ENCODE peak calls at places on chromosomes 16 and 17, in ten cellular contexts. One of them, this sample, is unnamed.

GRCh38 chr17:57440522-57441269 is 184.4 kb downstream of the MSI2 start:
- DNase-seq in lower leg skin: peak; percentile 55
- DNase-seq in neuronal stem cell: peak; percentile 51
- DNase-seq in activated CD4-positive, alpha-beta T cell treated with anti-CD3 and anti-CD28 coated beads for 1 hour: peak; percentile 65
- DNase-seq in hippocampal formation: peak; percentile 21
- DNase-seq in colonic mucosa: peak; percentile 59
- DNase-seq in A172: peak; percentile 74
- DNase-seq in central memory CD8-positive, alpha-beta T cell: peak; percentile 22
- DNase-seq in stimulated activated CD8-positive, alpha-beta memory T cell treated with anti-CD3 and anti-CD28 coated beads, Interleukin-4, amount 100 ng/mL, for 1 hour: peak; percentile 30
- DNase-seq in lung microvascular endothelial cell: peak; percentile 77
- DNase-seq in this sample: no peak

GRCh38 chr17:42459256-42459982 is 741 bp downstream of the ATP6V0A1 start:
- DNase-seq in lower leg skin: peak; percentile 36
- DNase-seq in neuronal stem cell: no peak
- DNase-seq in activated CD4-positive, alpha-beta T cell treated with anti-CD3 and anti-CD28 coated beads for 1 hour: no peak
- DNase-seq in hippocampal formation: peak; percentile 44
- DNase-seq in colonic mucosa: peak; percentile 70
- DNase-seq in A172: peak; percentile 74
- DNase-seq in central memory CD8-positive, alpha-beta T cell: no peak
- DNase-seq in stimulated activated CD8-positive, alpha-beta memory T cell treated with anti-CD3 and anti-CD28 coated beads, Interleukin-4, amount 100 ng/mL, for 1 hour: no peak
- DNase-seq in lung microvascular endothelial cell: peak; percentile 26
- DNase-seq in this sample: no peak

GRCh38 chr16:55506083-55506482 is 2.8 kb upstream of the LPCAT2 start:
- DNase-seq in lower leg skin: no peak
- DNase-seq in neuronal stem cell: no peak
- DNase-seq in activated CD4-positive, alpha-beta T cell treated with anti-CD3 and anti-CD28 coated beads for 1 hour: no peak
- DNase-seq in hippocampal formation: no peak
- DNase-seq in colonic mucosa: peak; percentile 58
- DNase-seq in A172: no peak
- DNase-seq in central memory CD8-positive, alpha-beta T cell: no peak
- DNase-seq in stimulated activated CD8-positive, alpha-beta memory T cell treated with anti-CD3 and anti-CD28 coated beads, Interleukin-4, amount 100 ng/mL, for 1 hour: no peak
- DNase-seq in lung microvascular endothelial cell: no peak
- DNase-seq in this sample: no peak

GRCh38 chr17:18319604-18320256 is 4.6 kb downstream of the SMCR8 start:
- DNase-seq in lower leg skin: no peak
- DNase-seq in neuronal stem cell: no peak
- DNase-seq in activated CD4-positive, alpha-beta T cell treated with anti-CD3 and anti-CD28 coated beads for 1 hour: no peak
- DNase-seq in hippocampal formation: no peak
- DNase-seq in colonic mucosa: no peak
- DNase-seq in A172: peak; percentile 28
- DNase-seq in central memory CD8-positive, alpha-beta T cell: no peak
- DNase-seq in stimulated activated CD8-positive, alpha-beta memory T cell treated with anti-CD3 and anti-CD28 coated beads, Interleukin-4, amount 100 ng/mL, for 1 hour: no peak
- DNase-seq in lung microvascular endothelial cell: peak; percentile 81
- DNase-seq in this sample: no peak

GRCh38 chr17:45394001-45394912 is 38.4 kb downstream of the ARHGAP27 start:
- DNase-seq in lower leg skin: no peak
- DNase-seq in neuronal stem cell: no peak
- DNase-seq in activated CD4-positive, alpha-beta T cell treated with anti-CD3 and anti-CD28 coated beads for 1 hour: no peak
- DNase-seq in hippocampal formation: no peak
- DNase-seq in colonic mucosa: no peak
- DNase-seq in A172: no peak
- DNase-seq in central memory CD8-positive, alpha-beta T cell: no peak
- DNase-seq in stimulated activated CD8-positive, alpha-beta memory T cell treated with anti-CD3 and anti-CD28 coated beads, Interleukin-4, amount 100 ng/mL, for 1 hour: no peak
- DNase-seq in lung microvascular endothelial cell: no peak
- DNase-seq in this sample: no peak

GRCh38 chr16:25158401-25158800 is 46.9 kb downstream of the LCMT1 start:
- DNase-seq in lower leg skin: no peak
- DNase-seq in neuronal stem cell: no peak
- DNase-seq in activated CD4-positive, alpha-beta T cell treated with anti-CD3 and anti-CD28 coated beads for 1 hour: no peak
- DNase-seq in hippocampal formation: no peak
- DNase-seq in colonic mucosa: no peak
- DNase-seq in A172: no peak
- DNase-seq in central memory CD8-positive, alpha-beta T cell: no peak
- DNase-seq in stimulated activated CD8-positive, alpha-beta memory T cell treated with anti-CD3 and anti-CD28 coated beads, Interleukin-4, amount 100 ng/mL, for 1 hour: no peak
- DNase-seq in lung microvascular endothelial cell: no peak
- DNase-seq in this sample: no peak

GRCh38 chr17:83155128-83156081 is 76.0 kb downstream of the METRNL start:
- DNase-seq in lower leg skin: peak; percentile 78
- DNase-seq in neuronal stem cell: no peak
- DNase-seq in activated CD4-positive, alpha-beta T cell treated with anti-CD3 and anti-CD28 coated beads for 1 hour: no peak
- DNase-seq in hippocampal formation: no peak
- DNase-seq in colonic mucosa: no peak
- DNase-seq in A172: peak; percentile 73
- DNase-seq in central memory CD8-positive, alpha-beta T cell: peak; percentile 8
- DNase-seq in stimulated activated CD8-positive, alpha-beta memory T cell treated with anti-CD3 and anti-CD28 coated beads, Interleukin-4, amount 100 ng/mL, for 1 hour: no peak
- DNase-seq in lung microvascular endothelial cell: peak; percentile 88
- DNase-seq in this sample: no peak

GRCh38 chr16:4071686-4072561 is 44.3 kb downstream of the ADCY9 start:
- DNase-seq in lower leg skin: no peak
- DNase-seq in neuronal stem cell: no peak
- DNase-seq in activated CD4-positive, alpha-beta T cell treated with anti-CD3 and anti-CD28 coated beads for 1 hour: no peak
- DNase-seq in hippocampal formation: no peak
- DNase-seq in colonic mucosa: no peak
- DNase-seq in A172: no peak
- DNase-seq in central memory CD8-positive, alpha-beta T cell: no peak
- DNase-seq in stimulated activated CD8-positive, alpha-beta memory T cell treated with anti-CD3 and anti-CD28 coated beads, Interleukin-4, amount 100 ng/mL, for 1 hour: no peak
- DNase-seq in lung microvascular endothelial cell: no peak
- DNase-seq in this sample: no peak

GRCh38 chr17:74957935-74958549 is 14.5 kb downstream of the HID1 start:
- DNase-seq in lower leg skin: peak; percentile 52
- DNase-seq in neuronal stem cell: peak; percentile 69
- DNase-seq in activated CD4-positive, alpha-beta T cell treated with anti-CD3 and anti-CD28 coated beads for 1 hour: peak; percentile 64
- DNase-seq in hippocampal formation: peak; percentile 37
- DNase-seq in colonic mucosa: peak; percentile 81
- DNase-seq in A172: peak; percentile 41
- DNase-seq in central memory CD8-positive, alpha-beta T cell: peak; percentile 64
- DNase-seq in stimulated activated CD8-positive, alpha-beta memory T cell treated with anti-CD3 and anti-CD28 coated beads, Interleukin-4, amount 100 ng/mL, for 1 hour: peak; percentile 60
- DNase-seq in lung microvascular endothelial cell: peak; percentile 75
- DNase-seq in this sample: peak; percentile 80

GRCh38 chr16:15682105-15682570 is 32.1 kb downstream of the NDE1 start:
- DNase-seq in lower leg skin: peak; percentile 54
- DNase-seq in neuronal stem cell: peak; percentile 11
- DNase-seq in activated CD4-positive, alpha-beta T cell treated with anti-CD3 and anti-CD28 coated beads for 1 hour: no peak
- DNase-seq in hippocampal formation: no peak
- DNase-seq in colonic mucosa: no peak
- DNase-seq in A172: peak; percentile 82
- DNase-seq in central memory CD8-positive, alpha-beta T cell: no peak
- DNase-seq in stimulated activated CD8-positive, alpha-beta memory T cell treated with anti-CD3 and anti-CD28 coated beads, Interleukin-4, amount 100 ng/mL, for 1 hour: no peak
- DNase-seq in lung microvascular endothelial cell: peak; percentile 82
- DNase-seq in this sample: no peak

GRCh38 chr17:80395402-80396151 is 19.4 kb upstream of the ENDOV start:
- DNase-seq in lower leg skin: no peak
- DNase-seq in neuronal stem cell: no peak
- DNase-seq in activated CD4-positive, alpha-beta T cell treated with anti-CD3 and anti-CD28 coated beads for 1 hour: no peak
- DNase-seq in hippocampal formation: no peak
- DNase-seq in colonic mucosa: no peak
- DNase-seq in A172: no peak
- DNase-seq in central memory CD8-positive, alpha-beta T cell: no peak
- DNase-seq in stimulated activated CD8-positive, alpha-beta memory T cell treated with anti-CD3 and anti-CD28 coated beads, Interleukin-4, amount 100 ng/mL, for 1 hour: no peak
- DNase-seq in lung microvascular endothelial cell: peak; percentile 31
- DNase-seq in this sample: no peak

GRCh38 chr16:30183961-30184429 is 593 bp downstream of the CORO1A start:
- DNase-seq in lower leg skin: no peak
- DNase-seq in neuronal stem cell: no peak
- DNase-seq in activated CD4-positive, alpha-beta T cell treated with anti-CD3 and anti-CD28 coated beads for 1 hour: peak; percentile 62
- DNase-seq in hippocampal formation: no peak
- DNase-seq in colonic mucosa: peak; percentile 44
- DNase-seq in A172: no peak
- DNase-seq in central memory CD8-positive, alpha-beta T cell: peak; percentile 84
- DNase-seq in stimulated activated CD8-positive, alpha-beta memory T cell treated with anti-CD3 and anti-CD28 coated beads, Interleukin-4, amount 100 ng/mL, for 1 hour: peak; percentile 44
- DNase-seq in lung microvascular endothelial cell: no peak
- DNase-seq in this sample: peak; percentile 70

GRCh38 chr17:17326275-17326875 is 23.2 kb downstream of the NT5M start:
- DNase-seq in lower leg skin: no peak
- DNase-seq in neuronal stem cell: no peak
- DNase-seq in activated CD4-positive, alpha-beta T cell treated with anti-CD3 and anti-CD28 coated beads for 1 hour: no peak
- DNase-seq in hippocampal formation: no peak
- DNase-seq in colonic mucosa: no peak
- DNase-seq in A172: no peak
- DNase-seq in central memory CD8-positive, alpha-beta T cell: no peak
- DNase-seq in stimulated activated CD8-positive, alpha-beta memory T cell treated with anti-CD3 and anti-CD28 coated beads, Interleukin-4, amount 100 ng/mL, for 1 hour: no peak
- DNase-seq in lung microvascular endothelial cell: no peak
- DNase-seq in this sample: no peak

GRCh38 chr16:89358030-89359005 is 132.0 kb downstream of the ANKRD11 start:
- DNase-seq in lower leg skin: no peak
- DNase-seq in neuronal stem cell: no peak
- DNase-seq in activated CD4-positive, alpha-beta T cell treated with anti-CD3 and anti-CD28 coated beads for 1 hour: no peak
- DNase-seq in hippocampal formation: no peak
- DNase-seq in colonic mucosa: no peak
- DNase-seq in A172: no peak
- DNase-seq in central memory CD8-positive, alpha-beta T cell: peak; percentile 62
- DNase-seq in stimulated activated CD8-positive, alpha-beta memory T cell treated with anti-CD3 and anti-CD28 coated beads, Interleukin-4, amount 100 ng/mL, for 1 hour: no peak
- DNase-seq in lung microvascular endothelial cell: no peak
- DNase-seq in this sample: no peak

GRCh38 chr17:34721326-34721725 is 141.9 kb downstream of the TMEM132E start:
- DNase-seq in lower leg skin: no peak
- DNase-seq in neuronal stem cell: no peak
- DNase-seq in activated CD4-positive, alpha-beta T cell treated with anti-CD3 and anti-CD28 coated beads for 1 hour: no peak
- DNase-seq in hippocampal formation: no peak
- DNase-seq in colonic mucosa: no peak
- DNase-seq in A172: peak; percentile 85
- DNase-seq in central memory CD8-positive, alpha-beta T cell: no peak
- DNase-seq in stimulated activated CD8-positive, alpha-beta memory T cell treated with anti-CD3 and anti-CD28 coated beads, Interleukin-4, amount 100 ng/mL, for 1 hour: no peak
- DNase-seq in lung microvascular endothelial cell: no peak
- DNase-seq in this sample: no peak

GRCh38 chr17:1414634-1415033 is 14.6 kb upstream of the YWHAE start:
- DNase-seq in lower leg skin: no peak
- DNase-seq in neuronal stem cell: no peak
- DNase-seq in activated CD4-positive, alpha-beta T cell treated with anti-CD3 and anti-CD28 coated beads for 1 hour: no peak
- DNase-seq in hippocampal formation: no peak
- DNase-seq in colonic mucosa: no peak
- DNase-seq in A172: no peak
- DNase-seq in central memory CD8-positive, alpha-beta T cell: no peak
- DNase-seq in stimulated activated CD8-positive, alpha-beta memory T cell treated with anti-CD3 and anti-CD28 coated beads, Interleukin-4, amount 100 ng/mL, for 1 hour: no peak
- DNase-seq in lung microvascular endothelial cell: no peak
- DNase-seq in this sample: no peak

GRCh38 chr16:13780406-13780805 is 139.5 kb upstream of the ERCC4 start:
- DNase-seq in lower leg skin: no peak
- DNase-seq in neuronal stem cell: no peak
- DNase-seq in activated CD4-positive, alpha-beta T cell treated with anti-CD3 and anti-CD28 coated beads for 1 hour: no peak
- DNase-seq in hippocampal formation: no peak
- DNase-seq in colonic mucosa: no peak
- DNase-seq in A172: no peak
- DNase-seq in central memory CD8-positive, alpha-beta T cell: no peak
- DNase-seq in stimulated activated CD8-positive, alpha-beta memory T cell treated with anti-CD3 and anti-CD28 coated beads, Interleukin-4, amount 100 ng/mL, for 1 hour: no peak
- DNase-seq in lung microvascular endothelial cell: no peak
- DNase-seq in this sample: no peak

GRCh38 chr17:44587339-44587738 is 30.1 kb downstream of the FZD2 start:
- DNase-seq in lower leg skin: no peak
- DNase-seq in neuronal stem cell: no peak
- DNase-seq in activated CD4-positive, alpha-beta T cell treated with anti-CD3 and anti-CD28 coated beads for 1 hour: no peak
- DNase-seq in hippocampal formation: no peak
- DNase-seq in colonic mucosa: no peak
- DNase-seq in A172: peak; percentile 99
- DNase-seq in central memory CD8-positive, alpha-beta T cell: no peak
- DNase-seq in stimulated activated CD8-positive, alpha-beta memory T cell treated with anti-CD3 and anti-CD28 coated beads, Interleukin-4, amount 100 ng/mL, for 1 hour: no peak
- DNase-seq in lung microvascular endothelial cell: no peak
- DNase-seq in this sample: no peak

GRCh38 chr17:47188266-47188665 is 829 bp downstream of the CDC27 start:
- DNase-seq in lower leg skin: no peak
- DNase-seq in neuronal stem cell: peak; percentile 9
- DNase-seq in activated CD4-positive, alpha-beta T cell treated with anti-CD3 and anti-CD28 coated beads for 1 hour: no peak
- DNase-seq in hippocampal formation: no peak
- DNase-seq in colonic mucosa: no peak
- DNase-seq in A172: no peak
- DNase-seq in central memory CD8-positive, alpha-beta T cell: no peak
- DNase-seq in stimulated activated CD8-positive, alpha-beta memory T cell treated with anti-CD3 and anti-CD28 coated beads, Interleukin-4, amount 100 ng/mL, for 1 hour: no peak
- DNase-seq in lung microvascular endothelial cell: no peak
- DNase-seq in this sample: no peak

GRCh38 chr17:78935419-78936323 is 10.5 kb upstream of the TIMP2 start:
- DNase-seq in lower leg skin: peak; percentile 73
- DNase-seq in neuronal stem cell: no peak
- DNase-seq in activated CD4-positive, alpha-beta T cell treated with anti-CD3 and anti-CD28 coated beads for 1 hour: no peak
- DNase-seq in hippocampal formation: no peak
- DNase-seq in colonic mucosa: peak; percentile 55
- DNase-seq in A172: peak; percentile 99
- DNase-seq in central memory CD8-positive, alpha-beta T cell: no peak
- DNase-seq in stimulated activated CD8-positive, alpha-beta memory T cell treated with anti-CD3 and anti-CD28 coated beads, Interleukin-4, amount 100 ng/mL, for 1 hour: no peak
- DNase-seq in lung microvascular endothelial cell: peak; percentile 69
- DNase-seq in this sample: no peak

GRCh38 chr17:55295411-55296170 is 30.8 kb downstream of the HLF start:
- DNase-seq in lower leg skin: peak; percentile 62
- DNase-seq in neuronal stem cell: peak; percentile 43
- DNase-seq in activated CD4-positive, alpha-beta T cell treated with anti-CD3 and anti-CD28 coated beads for 1 hour: peak; percentile 19
- DNase-seq in hippocampal formation: no peak
- DNase-seq in colonic mucosa: peak; percentile 57
- DNase-seq in A172: peak; percentile 51
- DNase-seq in central memory CD8-positive, alpha-beta T cell: peak; percentile 18
- DNase-seq in stimulated activated CD8-positive, alpha-beta memory T cell treated with anti-CD3 and anti-CD28 coated beads, Interleukin-4, amount 100 ng/mL, for 1 hour: peak; percentile 14
- DNase-seq in lung microvascular endothelial cell: peak; percentile 66
- DNase-seq in this sample: peak; percentile 31